ENCODE peak calls at places on chromosomes 1 and 21, in six cellular contexts. R, U, F, H, A and W are unnamed samples.

GRCh38 chr1:201468501-201468843 is 516 bp downstream of the PHLDA3 start:
- DNase-seq in R (peak; percentile 43), U (no peak), F (no peak), H (no peak), A (no peak), W (no peak)

GRCh38 chr1:102588536-102588935 is 519.8 kb downstream of the COL11A1 start:
- DNase-seq in R (peak; percentile 22), U (no peak), F (no peak), H (no peak), A (no peak), W (no peak)

GRCh38 chr1:201009967-201010645 is 13.4 kb downstream of the KIF21B start:
- DNase-seq in R (no peak), U (no peak), F (no peak), H (no peak), A (no peak), W (no peak)

GRCh38 chr1:78231894-78232293 is 186.1 kb downstream of the GIPC2 start:
- DNase-seq in R (no peak), U (no peak), F (no peak), H (no peak), A (no peak), W (no peak)

GRCh38 chr1:157438236-157439012 is 113.9 kb downstream of the FCRL5 start:
- DNase-seq in R (no peak), U (no peak), F (no peak), H (no peak), A (no peak), W (no peak)

GRCh38 chr1:211330282-211330936 is 3.8 kb downstream of the TRAF5 start:
- DNase-seq in R (no peak), U (no peak), F (no peak), H (no peak), A (no peak), W (no peak)

GRCh38 chr21:36061445-36061844 is 1.1 kb upstream of the SETD4 start:
- DNase-seq in R (no peak), U (no peak), F (no peak), H (no peak), A (no peak), W (no peak)

GRCh38 chr1:78493456-78493855 is 2.7 kb downstream of the PTGFR start:
- DNase-seq in R (no peak), U (no peak), F (no peak), H (no peak), A (no peak), W (no peak)

GRCh38 chr1:85450832-85451231 is 14.1 kb downstream of the DDAH1 start:
- DNase-seq in R (no peak), U (no peak), F (no peak), H (peak; percentile 43), A (no peak), W (no peak)

GRCh38 chr1:23904748-23905357 is 8.3 kb downstream of the CNR2 start:
- DNase-seq in R (no peak), U (no peak), F (no peak), H (peak; percentile 42), A (no peak), W (no peak)

DNA sequence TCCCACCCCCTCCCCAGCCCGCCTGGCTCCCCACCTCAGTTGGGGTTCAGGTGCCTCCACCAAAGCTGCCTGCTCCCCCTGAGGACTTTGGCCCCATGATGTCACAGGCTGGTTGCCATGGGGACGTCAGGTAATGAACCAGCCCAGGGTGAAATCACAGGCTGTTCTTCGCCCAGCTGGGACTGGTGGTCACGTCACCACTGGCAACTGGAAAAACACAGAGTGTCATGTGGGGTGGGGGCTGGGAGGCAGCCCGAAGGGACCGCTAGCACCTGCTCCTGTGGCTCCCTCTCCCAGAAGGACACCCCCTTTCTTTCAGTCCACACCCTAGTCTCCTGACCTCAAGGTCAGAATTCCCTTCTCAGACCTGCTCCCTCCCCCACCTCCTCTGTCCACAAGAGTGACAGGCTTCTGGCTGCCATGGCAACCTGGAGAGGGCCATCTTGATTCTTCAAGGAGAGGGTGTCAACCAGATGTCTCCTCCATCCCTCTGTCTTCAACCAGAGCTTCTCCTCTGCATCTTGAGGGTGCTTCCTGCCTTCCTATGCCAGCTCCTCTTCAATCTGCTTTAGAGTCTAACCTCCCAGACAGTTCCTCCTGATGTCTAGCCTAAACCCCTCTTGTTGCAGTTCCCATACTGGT is 6.2 kb downstream of the FAM131C start:
- DNase-seq in R (no peak), U (peak; percentile 74), F (no peak), H (peak; percentile 70), A (peak; percentile 49), W (no peak)
- TF ChIP-seq CTCF in R (no peak), U (no peak), F (no peak), H (no peak), A (no peak), W (no peak)

GRCh38 chr21:39788383-39788782 is 43.4 kb downstream of the IGSF5 start:
- DNase-seq in R (peak; percentile 77), U (peak; percentile 66), F (peak; percentile 60), H (peak; percentile 73), A (peak; percentile 49), W (peak; percentile 84)
- TF ChIP-seq CTCF in R (peak; percentile 67), U (peak; percentile 82), F (peak; percentile 47), H (peak; percentile 55), A (peak; percentile 87), W (peak; percentile 71)

GRCh38 chr1:215606564-215607168 is 39.6 kb downstream of the KCTD3 start:
- DNase-seq in R (no peak), U (no peak), F (no peak), H (no peak), A (no peak), W (no peak)
- TF ChIP-seq CTCF in R (no peak), U (peak; percentile 44), F (peak; percentile 65), H (peak; percentile 58), A (peak; percentile 31), W (peak; percentile 51)

GRCh38 chr1:14804626-14805025 is 206.1 kb downstream of the KAZN start:
- DNase-seq in R (no peak), U (no peak), F (peak; percentile 36), H (peak; percentile 43), A (no peak), W (no peak)
- TF ChIP-seq CTCF in R (no peak), U (no peak), F (peak; percentile 42), H (no peak), A (no peak), W (no peak)

GRCh38 chr1:9249534-9250335 is 15.2 kb downstream of the H6PD start:
- DNase-seq in R (peak; percentile 73), U (no peak), F (peak; percentile 64), H (peak; percentile 12), A (peak; percentile 52), W (no peak)
- TF ChIP-seq CTCF in R (peak; percentile 55), U (peak; percentile 41), F (peak; percentile 65), H (peak; percentile 17), A (peak; percentile 44), W (peak; percentile 22)

DNA sequence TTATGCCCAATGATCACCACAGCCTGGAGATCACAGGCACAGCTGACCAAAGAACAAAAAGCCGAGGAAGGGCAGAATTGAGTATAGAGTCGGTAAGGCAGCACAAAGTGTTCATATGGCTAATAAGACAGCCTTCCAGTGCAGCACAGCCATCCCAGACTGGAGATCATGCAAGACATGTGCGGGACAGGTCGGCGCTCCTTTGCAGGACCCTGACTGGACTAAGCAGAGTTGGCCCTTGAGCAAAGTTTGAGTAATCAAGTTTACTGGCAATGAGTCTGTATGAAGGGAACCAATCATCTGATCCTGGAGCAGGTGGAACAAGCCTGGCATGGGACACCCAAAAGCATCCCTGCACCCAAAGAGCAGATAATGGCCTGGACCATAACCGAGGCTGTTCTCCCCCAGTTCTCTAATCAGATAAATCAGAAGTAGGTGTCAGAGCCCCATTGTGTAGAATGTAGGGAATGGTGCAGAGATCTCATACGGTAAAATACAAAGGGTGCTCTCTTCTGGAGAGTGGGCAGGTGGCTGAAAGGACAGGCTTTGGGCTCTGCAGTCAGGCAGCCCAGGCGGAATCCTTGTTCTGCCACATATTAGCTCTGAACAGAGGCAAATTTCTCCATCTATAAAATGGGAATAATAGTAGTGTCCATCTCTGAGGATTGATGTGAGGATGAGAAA is 10.7 kb upstream of the DNASE2B start:
- DNase-seq in R (no peak), U (no peak), F (no peak), H (no peak), A (no peak), W (no peak)
- TF ChIP-seq CTCF in R (no peak), U (no peak), F (no peak), H (no peak), A (no peak), W (no peak)

GRCh38 chr1:226636847-226637096 is 88.2 kb downstream of the STUM start:
- DNase-seq in R (no peak), U (no peak), F (no peak), H (no peak), A (no peak), W (no peak)

GRCh38 chr1:226638001-226638601 is 89.5 kb downstream of the STUM start:
- DNase-seq in R (peak; percentile 60), U (peak; percentile 74), F (no peak), H (no peak), A (peak; percentile 10), W (no peak)

GRCh38 chr1:226635456-226635941 is 86.9 kb downstream of the STUM start:
- DNase-seq in R (no peak), U (no peak), F (no peak), H (no peak), A (peak; percentile 8), W (no peak)

GRCh38 chr1:226638608-226639007 is 90.0 kb downstream of the STUM start:
- DNase-seq in R (peak; percentile 63), U (peak; percentile 73), F (no peak), H (no peak), A (peak; percentile 7), W (no peak)

GRCh38 chr1:226637147-226637935 is 88.8 kb downstream of the STUM start:
- DNase-seq in R (peak; percentile 78), U (peak; percentile 44), F (no peak), H (no peak), A (peak; percentile 38), W (no peak)
- TF ChIP-seq CTCF in R (peak; percentile 47), U (peak; percentile 26), F (no peak), H (no peak), A (peak; percentile 44), W (no peak)

DNA sequence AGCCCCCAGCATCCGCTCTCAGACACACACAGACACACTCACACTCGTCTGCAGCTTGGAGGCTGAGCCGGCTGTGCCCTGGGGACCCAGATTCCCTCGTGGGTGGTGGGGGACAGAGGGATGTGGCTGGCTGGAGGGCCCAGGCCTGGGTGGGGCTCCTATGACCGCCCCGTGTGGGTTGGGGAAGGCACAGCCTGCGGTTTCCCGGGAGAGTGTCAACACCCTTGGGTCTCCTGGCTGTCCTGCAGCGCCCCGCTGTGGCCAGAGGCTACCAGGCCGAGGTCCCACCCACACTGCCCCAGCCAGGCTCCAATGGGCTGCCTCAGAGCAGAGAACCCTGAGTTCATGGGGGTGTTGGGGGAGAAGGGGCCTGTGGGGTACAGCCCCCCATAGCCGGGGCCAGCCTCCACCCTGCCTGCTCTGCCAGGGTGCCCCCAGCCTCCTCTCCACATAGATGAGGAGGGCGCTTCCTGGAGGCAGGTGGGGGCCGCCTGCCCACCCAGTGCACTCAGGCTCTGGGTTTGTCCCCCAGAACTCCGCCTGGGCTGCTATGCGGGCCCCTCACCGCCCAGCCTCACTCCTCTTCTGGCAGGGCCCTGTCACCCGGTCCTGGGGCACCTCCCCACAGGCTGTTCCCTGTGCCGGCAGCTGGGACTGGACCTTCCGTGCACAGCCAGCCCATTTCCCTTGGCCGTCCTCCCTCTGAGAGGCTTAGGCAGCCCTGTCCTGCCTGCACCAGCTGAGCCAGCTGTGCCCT is at the start of gene TTC34:
- DNase-seq in R (peak; percentile 68), U (peak; percentile 41), F (peak; percentile 60), H (peak; percentile 59), A (peak; percentile 28), W (no peak)
- TF ChIP-seq CTCF in R (peak; percentile 43), U (peak; percentile 13), F (peak; percentile 34), H (peak; percentile 22), A (peak; percentile 21), W (no peak)